ENCODE peak calls at places on chromosomes 12 and 14, in four cellular contexts. One of them, this sample, is unnamed. For H3K36me3, the result is how much of the 10 kb centered on the place peaks cover.

GRCh38 chr12:127729381-127729780 is 537.6 kb upstream of the TMEM132C start:
- DNase-seq in H1: no peak
- DNase-seq in mesenchymal stem cell: no peak
- DNase-seq in trophoblast cell: no peak
- DNase-seq in this sample: no peak

GRCh38 chr12:91852646-91853045 is 293.0 kb downstream of the BTG1 start:
- DNase-seq in H1: no peak
- DNase-seq in mesenchymal stem cell: peak
- DNase-seq in trophoblast cell: no peak
- DNase-seq in this sample: no peak

GRCh38 chr12:126989532-126989931 is 1277.4 kb upstream of the TMEM132C start:
- DNase-seq in H1: no peak
- DNase-seq in mesenchymal stem cell: no peak
- DNase-seq in trophoblast cell: no peak
- DNase-seq in this sample: no peak

GRCh38 chr14:64417042-64417770 is 29.1 kb downstream of the MTHFD1 start:
- DNase-seq in H1: no peak
- DNase-seq in mesenchymal stem cell: peak
- DNase-seq in trophoblast cell: no peak
- DNase-seq in this sample: no peak

GRCh38 chr14:34501004-34501580 is 38.4 kb downstream of the EAPP start:
- DNase-seq in H1: no peak
- DNase-seq in mesenchymal stem cell: no peak
- DNase-seq in trophoblast cell: no peak
- DNase-seq in this sample: no peak

GRCh38 chr14:69850086-69850735 is 29.0 kb upstream of the SMOC1 start:
- DNase-seq in H1: peak
- DNase-seq in mesenchymal stem cell: no peak
- DNase-seq in trophoblast cell: peak
- DNase-seq in this sample: no peak

GRCh38 chr14:22890416-22890815 is 7.4 kb downstream of the REM2 start:
- DNase-seq in H1: no peak
- DNase-seq in mesenchymal stem cell: no peak
- DNase-seq in trophoblast cell: no peak
- DNase-seq in this sample: no peak

GRCh38 chr12:127823801-127824200 is 443.2 kb upstream of the TMEM132C start:
- DNase-seq in H1: no peak
- DNase-seq in mesenchymal stem cell: no peak
- DNase-seq in trophoblast cell: no peak
- DNase-seq in this sample: no peak

GRCh38 chr12:835754-836493 is 83.5 kb downstream of the WNK1 start:
- DNase-seq in H1: no peak
- DNase-seq in mesenchymal stem cell: no peak
- DNase-seq in trophoblast cell: no peak
- DNase-seq in this sample: no peak

GRCh38 chr12:94750891-94751290 is 100.5 kb upstream of the TMCC3 start:
- DNase-seq in H1: no peak
- DNase-seq in mesenchymal stem cell: no peak
- DNase-seq in trophoblast cell: no peak
- DNase-seq in this sample: no peak

GRCh38 chr14:59463773-59464650 is 1.2 kb downstream of the GPR135 start:
- DNase-seq in H1: peak
- DNase-seq in mesenchymal stem cell: no peak
- DNase-seq in trophoblast cell: no peak
- DNase-seq in this sample: no peak

GRCh38 chr12:67534671-67535070 is 113.9 kb upstream of the DYRK2 start:
- DNase-seq in H1: no peak
- DNase-seq in mesenchymal stem cell: peak
- DNase-seq in trophoblast cell: no peak
- DNase-seq in this sample: no peak

GRCh38 chr12:114680498-114681148 is 3.4 kb downstream of the TBX3 start:
- DNase-seq in H1: no peak
- DNase-seq in mesenchymal stem cell: peak
- DNase-seq in trophoblast cell: no peak
- DNase-seq in this sample: no peak
- H3K23ac ChIP-seq in H1: no peak
- H3K23ac ChIP-seq in mesenchymal stem cell: no peak
- H3K23ac ChIP-seq in trophoblast cell: peak
- H3K23ac ChIP-seq in this sample: no peak

GRCh38 chr12:82357340-82357739 is 847 bp downstream of the CCDC59 start:
- DNase-seq in H1: no peak
- DNase-seq in mesenchymal stem cell: peak
- DNase-seq in trophoblast cell: no peak
- DNase-seq in this sample: no peak

GRCh38 chr12:82350161-82350560 is 8.0 kb downstream of the CCDC59 start:
- DNase-seq in H1: no peak
- DNase-seq in mesenchymal stem cell: no peak
- DNase-seq in trophoblast cell: no peak
- DNase-seq in this sample: no peak

DNA sequence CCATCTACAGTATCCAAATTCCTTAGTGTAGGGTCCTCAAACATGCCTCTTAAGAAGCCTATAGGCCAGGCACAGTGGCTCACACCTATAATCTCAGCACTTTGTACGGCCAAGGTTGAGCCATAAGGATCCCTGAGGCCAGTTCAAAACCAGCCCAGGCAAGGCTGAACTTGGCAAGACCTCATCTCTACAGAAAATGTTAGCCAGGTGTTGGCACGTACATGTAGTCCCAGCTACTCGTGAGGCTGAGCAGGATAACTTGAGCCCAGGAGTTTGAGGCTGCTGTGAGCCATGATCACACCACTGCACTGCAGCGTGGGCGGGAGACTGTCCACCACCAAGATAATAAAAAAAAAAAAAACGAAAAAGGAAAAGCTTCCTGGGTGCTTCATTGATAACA is 6.8 kb downstream of the CCDC59 start:
- DNase-seq in H1: no peak
- DNase-seq in mesenchymal stem cell: no peak
- DNase-seq in trophoblast cell: no peak
- DNase-seq in this sample: no peak
- H3K36me3 ChIP-seq in H1: under half
- H3K36me3 ChIP-seq in mesenchymal stem cell: half or more
- H3K36me3 ChIP-seq in trophoblast cell: under half
- H3K36me3 ChIP-seq in this sample: under half

GRCh38 chr14:89399157-89399556 is 17.9 kb downstream of the FOXN3 start:
- DNase-seq in H1: no peak
- DNase-seq in mesenchymal stem cell: no peak
- DNase-seq in trophoblast cell: no peak
- DNase-seq in this sample: no peak

GRCh38 chr14:89401783-89402182 is 15.2 kb downstream of the FOXN3 start:
- DNase-seq in H1: no peak
- DNase-seq in mesenchymal stem cell: no peak
- DNase-seq in trophoblast cell: no peak
- DNase-seq in this sample: no peak

GRCh38 chr14:89401241-89401640 is 15.8 kb downstream of the FOXN3 start:
- DNase-seq in H1: no peak
- DNase-seq in mesenchymal stem cell: no peak
- DNase-seq in trophoblast cell: no peak
- DNase-seq in this sample: no peak

GRCh38 chr14:89399594-89400068 is 17.4 kb downstream of the FOXN3 start:
- DNase-seq in H1: peak
- DNase-seq in mesenchymal stem cell: peak
- DNase-seq in trophoblast cell: peak
- DNase-seq in this sample: peak

DNA sequence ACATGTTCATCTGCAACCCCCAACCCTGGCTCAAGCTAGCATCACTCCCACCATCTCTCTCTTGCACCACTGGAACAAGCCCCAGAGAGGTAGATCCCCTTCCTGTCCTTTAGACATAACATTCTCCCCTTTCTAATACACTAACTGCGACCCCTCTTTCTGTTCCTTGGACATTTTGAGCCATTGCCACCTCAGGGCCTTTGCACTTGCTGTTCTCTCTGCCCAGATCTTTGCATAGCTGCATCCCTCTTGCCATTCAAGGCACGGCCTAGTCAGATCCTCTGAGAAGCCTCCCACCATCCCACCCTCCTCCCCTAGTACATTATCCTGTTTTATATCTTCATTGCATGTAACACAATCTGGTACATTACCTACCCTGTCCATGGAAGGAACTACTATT is 16.5 kb downstream of the FOXN3 start:
- DNase-seq in H1: no peak
- DNase-seq in mesenchymal stem cell: no peak
- DNase-seq in trophoblast cell: no peak
- DNase-seq in this sample: no peak
- H2BK12ac ChIP-seq in H1: no peak
- H2BK12ac ChIP-seq in mesenchymal stem cell: no peak
- H2BK12ac ChIP-seq in trophoblast cell: no peak
- H2BK12ac ChIP-seq in this sample: no peak

GRCh38 chr14:96206461-96206860 is 1.8 kb downstream of the BDKRB2 start:
- DNase-seq in H1: no peak
- DNase-seq in mesenchymal stem cell: no peak
- DNase-seq in trophoblast cell: peak
- DNase-seq in this sample: no peak

GRCh38 chr14:96208739-96209138 is 4.1 kb downstream of the BDKRB2 start:
- DNase-seq in H1: no peak
- DNase-seq in mesenchymal stem cell: no peak
- DNase-seq in trophoblast cell: no peak
- DNase-seq in this sample: no peak

GRCh38 chr14:96205994-96206392 is 1.4 kb downstream of the BDKRB2 start:
- DNase-seq in H1: no peak
- DNase-seq in mesenchymal stem cell: no peak
- DNase-seq in trophoblast cell: no peak
- DNase-seq in this sample: no peak

GRCh38 chr14:96205059-96205993 is 687 bp downstream of the BDKRB2 start:
- DNase-seq in H1: no peak
- DNase-seq in mesenchymal stem cell: no peak
- DNase-seq in trophoblast cell: no peak
- DNase-seq in this sample: no peak

DNA sequence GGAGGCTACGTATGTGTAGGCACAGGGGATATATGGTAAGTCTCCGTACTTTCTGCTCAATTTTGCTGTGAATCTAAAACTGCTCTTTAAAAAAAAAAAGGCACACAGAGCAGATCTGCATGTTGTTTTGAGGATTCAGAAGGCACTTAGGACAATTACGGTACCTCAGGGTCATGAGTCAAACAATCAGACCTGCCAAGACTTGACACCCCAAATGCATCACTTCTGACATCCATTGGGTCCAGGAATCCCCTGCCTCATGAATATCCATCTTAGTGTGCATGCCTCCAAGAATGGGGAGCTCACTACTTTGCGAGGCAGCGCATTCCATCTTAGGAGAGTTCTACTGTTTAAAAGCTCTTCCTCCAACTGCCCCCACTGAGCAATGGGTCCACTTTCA is 3.0 kb downstream of the BDKRB2 start:
- DNase-seq in H1: no peak
- DNase-seq in mesenchymal stem cell: no peak
- DNase-seq in trophoblast cell: no peak
- DNase-seq in this sample: no peak
- H3K23ac ChIP-seq in H1: no peak
- H3K23ac ChIP-seq in mesenchymal stem cell: no peak
- H3K23ac ChIP-seq in trophoblast cell: no peak
- H3K23ac ChIP-seq in this sample: no peak

DNA sequence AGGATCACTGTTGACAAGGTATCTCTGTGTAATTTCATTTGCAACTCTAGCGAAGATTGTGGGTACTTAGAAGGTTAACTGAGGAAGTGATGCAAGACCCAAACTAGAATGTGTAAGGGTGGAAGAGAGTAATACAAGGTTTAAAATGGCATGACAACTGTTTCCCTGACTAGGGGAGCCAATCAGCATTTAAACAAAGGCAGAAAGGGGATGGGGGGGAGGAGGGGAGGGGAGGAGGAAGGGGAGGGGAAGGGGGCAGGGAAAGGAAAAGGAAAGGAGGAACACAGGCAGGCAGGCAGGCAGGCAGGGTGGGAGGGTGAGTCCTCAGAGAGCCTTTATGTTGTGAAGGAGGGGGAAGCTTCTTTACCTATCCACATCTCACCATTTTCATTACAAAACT is 31.1 kb downstream of the NRDE2 start:
- DNase-seq in H1: no peak
- DNase-seq in mesenchymal stem cell: peak
- DNase-seq in trophoblast cell: no peak
- DNase-seq in this sample: no peak
- H3K36me3 ChIP-seq in H1: under half
- H3K36me3 ChIP-seq in mesenchymal stem cell: half or more
- H3K36me3 ChIP-seq in trophoblast cell: under half
- H3K36me3 ChIP-seq in this sample: half or more

This sample was measured in neuronal stem cell.